ENCODE peak calls at places on chromosomes 16 and 17, in four cellular contexts. Y is NCI-H1436; M is HEK293T; G is stimulated activated CD8-positive, alpha-beta memory T cell treated with anti-CD3 and anti-CD28 coated beads, Interleukin-7, amount 100 ng/mL, for 4 hours. Q is an unnamed sample.

GRCh38 chr17:773467-774319 is 8.4 kb downstream of the GLOD4 start:
- DNase-seq in G (no peak), Y (no peak), M (no peak), Q (no peak)

GRCh38 chr16:397736-398332 is 835 bp downstream of the NME4 start:
- DNase-seq in Y (no peak), G (no peak), M (peak), Q (peak)

GRCh38 chr17:49752508-49752907 is 11.4 kb downstream of the FAM117A start:
- DNase-seq in G (no peak), Y (no peak), M (no peak), Q (no peak)

GRCh38 chr17:19753661-19754463 is 5.8 kb upstream of the ALDH3A1 start:
- DNase-seq in G (no peak), M (no peak), Y (peak), Q (no peak)

GRCh38 chr17:50153650-50154575 is 3.4 kb upstream of the PPP1R9B start:
- DNase-seq in Y (no peak), G (no peak), M (no peak), Q (no peak)

GRCh38 chr17:78979780-78980623 is at the start of gene LGALS3BP:
- DNase-seq in Y (peak), G (no peak), M (no peak), Q (no peak)

GRCh38 chr17:45316271-45317112 is at the start of gene MAP3K14:
- DNase-seq in G (peak), M (peak), Y (peak), Q (peak)

GRCh38 chr17:55263565-55264272 is 1.0 kb upstream of the HLF start:
- DNase-seq in M (no peak), Y (no peak), G (no peak), Q (peak)

GRCh38 chr17:1050996-1051925 is 54.3 kb downstream of the TIMM22 start:
- DNase-seq in G (no peak), M (no peak), Y (no peak), Q (no peak)

GRCh38 chr17:81025756-81026155 is 9.2 kb upstream of the BAIAP2 start:
- DNase-seq in Y (no peak), G (no peak), M (no peak), Q (peak)

GRCh38 chr17:81551458-81552243 is 502 bp downstream of the FAAP100 start:
- DNase-seq in M (peak), G (no peak), Y (no peak), Q (peak)

Q was measured in nephron progenitor cell.